ENCODE peak calls at places on chromosome 9, in four cellular contexts. One of them, this sample, is unnamed.

GRCh38 chr9:90064248-90064647 is 459.4 kb downstream of the GADD45G start:
- DNase-seq in H1: no peak
- DNase-seq in GM12878: no peak
- DNase-seq in K562: no peak
- DNase-seq in this sample: no peak

GRCh38 chr9:78598120-78598519 is 301.2 kb downstream of the PSAT1 start:
- DNase-seq in K562: no peak
- DNase-seq in H1: no peak
- DNase-seq in GM12878: no peak
- DNase-seq in this sample: no peak

GRCh38 chr9:134688661-134689319 is 47.2 kb downstream of the COL5A1 start:
- DNase-seq in K562: no peak
- DNase-seq in H1: no peak
- DNase-seq in GM12878: no peak
- DNase-seq in this sample: no peak

GRCh38 chr9:105307731-105308130 is 63.3 kb downstream of the SLC44A1 start:
- DNase-seq in H1: no peak
- DNase-seq in K562: no peak
- DNase-seq in GM12878: no peak
- DNase-seq in this sample: no peak

GRCh38 chr9:136481558-136481957 is 1.3 kb downstream of the SEC16A start:
- DNase-seq in H1: no peak
- DNase-seq in GM12878: no peak
- DNase-seq in K562: no peak
- DNase-seq in this sample: no peak

GRCh38 chr9:114244570-114244969 is 78.3 kb upstream of the ORM1 start:
- DNase-seq in H1: no peak
- DNase-seq in K562: no peak
- DNase-seq in GM12878: no peak
- DNase-seq in this sample: no peak

GRCh38 chr9:93081931-93082330 is 14.1 kb upstream of the CARD19 start:
- DNase-seq in H1: no peak
- DNase-seq in GM12878: no peak
- DNase-seq in K562: no peak
- DNase-seq in this sample: no peak

GRCh38 chr9:90074319-90074962 is 469.6 kb downstream of the GADD45G start:
- DNase-seq in K562: no peak
- DNase-seq in GM12878: no peak
- DNase-seq in H1: no peak
- DNase-seq in this sample: no peak

GRCh38 chr9:128152133-128152780 is 3.0 kb downstream of the LCN2 start:
- DNase-seq in H1: no peak
- DNase-seq in GM12878: no peak
- DNase-seq in K562: peak
- DNase-seq in this sample: no peak

GRCh38 chr9:106892632-106893031 is 29.7 kb downstream of the ZNF462 start:
- DNase-seq in GM12878: no peak
- DNase-seq in H1: peak
- DNase-seq in K562: no peak
- DNase-seq in this sample: peak

GRCh38 chr9:20286154-20286553 is 336.1 kb downstream of the MLLT3 start:
- DNase-seq in GM12878: no peak
- DNase-seq in K562: no peak
- DNase-seq in H1: no peak
- DNase-seq in this sample: no peak

DNA sequence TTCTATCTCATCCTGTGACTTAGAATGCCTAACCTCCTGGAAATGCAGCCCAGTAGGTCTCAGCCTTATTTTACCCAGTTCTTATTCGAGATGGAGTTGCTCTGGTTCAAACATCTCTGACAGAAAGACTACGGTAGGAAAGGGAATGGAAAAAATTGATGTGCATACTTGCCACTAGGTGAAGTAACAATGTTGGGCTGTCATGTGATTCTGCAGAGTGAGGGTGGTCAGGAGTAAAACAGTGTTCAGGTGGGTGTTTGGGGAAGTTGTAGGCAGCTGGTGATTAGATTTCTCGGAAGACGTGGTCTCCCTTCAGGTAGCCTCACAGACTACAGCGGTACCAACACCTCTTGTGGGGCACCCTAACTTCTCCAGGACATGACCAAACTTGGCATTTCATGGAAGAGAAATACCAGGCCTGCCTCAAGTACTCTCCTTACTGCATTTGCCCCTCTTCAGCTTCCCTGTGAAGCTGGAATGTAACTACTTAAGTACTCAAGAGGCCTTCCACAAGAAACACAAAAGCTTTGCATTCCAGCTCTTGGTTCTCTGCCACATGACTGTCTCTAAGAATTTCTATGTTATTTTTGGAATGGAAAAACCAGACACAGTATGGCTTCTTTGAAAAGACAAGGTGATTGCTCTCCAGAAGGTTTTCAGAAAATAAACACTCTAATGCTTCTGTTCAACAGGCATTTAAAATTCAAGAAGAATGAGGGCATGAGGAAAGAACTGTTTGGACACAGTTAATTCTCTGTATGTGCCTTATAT is 17.4 kb upstream of the ENTREP1 start:
- DNase-seq in H1: peak
- DNase-seq in K562: no peak
- DNase-seq in GM12878: no peak
- DNase-seq in this sample: no peak
- TF ChIP-seq HDAC6 in H1: no peak
- TF ChIP-seq HDAC6 in K562: no peak
- TF ChIP-seq HDAC6 in GM12878: no peak
- TF ChIP-seq HDAC6 in this sample: no peak

GRCh38 chr9:37329576-37329975 is 92.9 kb upstream of the GRHPR start:
- DNase-seq in GM12878: no peak
- DNase-seq in K562: no peak
- DNase-seq in H1: no peak
- DNase-seq in this sample: no peak
- H3K27ac ChIP-seq in GM12878: no peak
- H3K27ac ChIP-seq in K562: no peak
- H3K27ac ChIP-seq in H1: no peak
- H3K27ac ChIP-seq in this sample: no peak

GRCh38 chr9:36443581-36443980 is 43.5 kb upstream of the RNF38 start:
- DNase-seq in H1: no peak
- DNase-seq in GM12878: no peak
- DNase-seq in K562: no peak
- DNase-seq in this sample: no peak
- TF ChIP-seq HDAC6 in H1: no peak
- TF ChIP-seq HDAC6 in GM12878: no peak
- TF ChIP-seq HDAC6 in K562: no peak
- TF ChIP-seq HDAC6 in this sample: no peak

GRCh38 chr9:96489482-96489979 is 39.6 kb downstream of the HABP4 start:
- DNase-seq in H1: no peak
- DNase-seq in K562: no peak
- DNase-seq in GM12878: no peak
- DNase-seq in this sample: no peak

GRCh38 chr9:96490534-96491078 is 40.6 kb downstream of the HABP4 start:
- DNase-seq in K562: no peak
- DNase-seq in H1: no peak
- DNase-seq in GM12878: no peak
- DNase-seq in this sample: peak

GRCh38 chr9:96492993-96493531 is 43.1 kb downstream of the HABP4 start:
- DNase-seq in H1: no peak
- DNase-seq in GM12878: no peak
- DNase-seq in K562: no peak
- DNase-seq in this sample: no peak

GRCh38 chr9:96491880-96492525 is 42.0 kb downstream of the HABP4 start:
- DNase-seq in GM12878: no peak
- DNase-seq in K562: no peak
- DNase-seq in H1: no peak
- DNase-seq in this sample: no peak

DNA sequence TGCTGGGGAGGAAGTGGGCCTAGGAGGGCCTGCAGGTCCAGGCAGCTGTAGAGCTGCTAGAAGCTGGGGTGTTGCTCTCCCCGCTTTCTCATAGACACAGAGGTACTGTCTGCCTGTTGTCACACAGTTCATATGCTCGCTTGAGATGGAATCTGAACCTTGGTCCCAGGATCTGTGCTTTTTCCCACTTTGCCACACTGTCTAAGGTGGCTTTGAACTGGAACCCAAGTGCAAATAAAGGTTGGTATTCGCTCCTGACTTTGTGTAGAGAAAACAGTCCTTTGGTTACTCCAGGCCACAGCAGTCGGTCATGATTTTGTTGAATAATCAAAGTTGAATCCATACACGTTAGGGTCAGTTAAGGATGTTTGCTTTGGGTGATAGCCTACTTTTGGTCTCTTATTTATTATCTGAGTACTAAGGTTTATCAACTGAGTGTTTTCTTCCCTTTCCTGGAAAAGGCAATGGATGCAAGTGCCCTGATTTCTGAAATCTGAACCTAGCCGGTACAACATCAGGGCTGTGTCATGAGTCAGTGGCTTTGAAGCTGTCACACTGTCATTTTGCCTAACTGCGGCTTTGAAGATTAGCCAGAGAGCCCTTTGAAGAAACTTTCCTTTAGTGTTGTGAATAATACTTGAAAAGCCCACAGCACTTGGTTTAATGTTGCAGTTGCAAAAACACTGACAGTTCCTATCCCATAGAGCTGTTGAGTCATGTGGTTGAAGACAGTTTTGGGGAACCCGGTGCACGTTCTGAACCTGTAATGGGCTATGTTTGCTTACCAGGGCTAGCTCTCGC is 41.3 kb downstream of the HABP4 start:
- DNase-seq in H1: no peak
- DNase-seq in GM12878: no peak
- DNase-seq in K562: no peak
- DNase-seq in this sample: peak
- H3K27ac ChIP-seq in H1: no peak
- H3K27ac ChIP-seq in GM12878: no peak
- H3K27ac ChIP-seq in K562: no peak
- H3K27ac ChIP-seq in this sample: peak

GRCh38 chr9:126438757-126439401 is 112.2 kb downstream of the MVB12B start:
- DNase-seq in GM12878: no peak
- DNase-seq in H1: no peak
- DNase-seq in K562: no peak
- DNase-seq in this sample: no peak

GRCh38 chr9:126440042-126440441 is 113.4 kb downstream of the MVB12B start:
- DNase-seq in H1: no peak
- DNase-seq in K562: no peak
- DNase-seq in GM12878: no peak
- DNase-seq in this sample: no peak

GRCh38 chr9:126442636-126443035 is 116.0 kb downstream of the MVB12B start:
- DNase-seq in GM12878: no peak
- DNase-seq in K562: no peak
- DNase-seq in H1: no peak
- DNase-seq in this sample: no peak

GRCh38 chr9:126439402-126439765 is 112.8 kb downstream of the MVB12B start:
- DNase-seq in K562: no peak
- DNase-seq in H1: no peak
- DNase-seq in GM12878: no peak
- DNase-seq in this sample: no peak

GRCh38 chr9:126440938-126441337 is 114.3 kb downstream of the MVB12B start:
- DNase-seq in H1: no peak
- DNase-seq in GM12878: no peak
- DNase-seq in K562: no peak
- DNase-seq in this sample: no peak
- TF ChIP-seq HDAC6 in H1: no peak
- TF ChIP-seq HDAC6 in GM12878: no peak
- TF ChIP-seq HDAC6 in K562: no peak
- TF ChIP-seq HDAC6 in this sample: no peak

DNA sequence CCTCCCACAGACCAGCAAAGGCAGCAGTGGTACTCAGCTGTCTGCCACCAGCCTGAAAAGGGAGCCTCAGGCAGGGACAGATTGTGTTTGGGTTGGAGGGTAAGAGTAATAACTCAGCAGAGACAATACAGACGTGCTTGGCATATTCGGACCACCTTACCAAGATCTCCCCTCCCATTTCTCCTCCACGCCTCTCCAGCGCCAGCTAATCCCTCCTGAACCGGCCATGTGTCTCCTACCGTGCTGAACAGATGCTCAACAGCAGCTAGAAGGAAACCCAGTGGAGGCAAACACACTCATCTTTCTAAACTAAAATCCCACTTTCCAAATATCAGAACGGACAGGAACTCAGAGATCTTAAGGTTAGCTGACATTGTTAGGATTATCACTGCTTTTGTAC is 180.7 kb downstream of the ASTN2 start:
- DNase-seq in GM12878: no peak
- DNase-seq in K562: no peak
- DNase-seq in H1: no peak
- DNase-seq in this sample: no peak
- H3K27ac ChIP-seq in GM12878: no peak
- H3K27ac ChIP-seq in K562: no peak
- H3K27ac ChIP-seq in H1: no peak
- H3K27ac ChIP-seq in this sample: no peak